ENCODE peak calls at places on chromosomes 4 and X, in nine cellular contexts. G, M, O, I, U, S, Z, T and W are unnamed samples.
A peak's percentile ranks its signal among the peaks of the same experiment; 100 is the strongest.

GRCh38 chrX:119502727-119503483 is 34.7 kb downstream of the SLC25A5 start:
- DNase-seq in I (peak; percentile 24), M (peak; percentile 78), G (peak; percentile 71), U (peak; percentile 65), T (no peak), S (no peak), O (no peak), Z (no peak), W (no peak)

GRCh38 chrX:40625294-40625693 is 2.1 kb downstream of the MPC1L start:
- DNase-seq in S (no peak), I (no peak), G (no peak), T (no peak), U (no peak), O (no peak), M (no peak), Z (no peak), W (no peak)

GRCh38 chrX:120125444-120125843 is 9.7 kb upstream of the RHOXF1 start:
- DNase-seq in I (no peak), G (no peak), O (no peak), U (no peak), T (peak; percentile 52), Z (no peak), S (no peak), M (no peak), W (no peak)

GRCh38 chrX:133985164-133986007 is at the start of gene GPC3:
- DNase-seq in T (peak; percentile 27), O (peak; percentile 87), U (peak; percentile 73), S (no peak), Z (peak; percentile 86), M (peak; percentile 8), I (peak; percentile 72), G (peak; percentile 59), W (no peak)

GRCh38 chr4:125827338-125828074 is 512.8 kb downstream of the FAT4 start:
- DNase-seq in G (no peak), U (no peak), S (no peak), O (no peak), Z (no peak), M (no peak), T (no peak), I (no peak), W (no peak)

GRCh38 chr4:135966936-135967335 is 1565.4 kb downstream of the PCDH18 start:
- DNase-seq in U (no peak), S (no peak), G (no peak), O (no peak), T (no peak), M (no peak), Z (no peak), I (no peak), W (no peak)

GRCh38 chr4:2648159-2648814 is 107.8 kb downstream of the TNIP2 start:
- DNase-seq in M (no peak), T (no peak), I (peak; percentile 45), O (no peak), U (no peak), S (no peak), Z (no peak), G (peak; percentile 27), W (no peak)

GRCh38 chrX:103552236-103552635 is 32.9 kb upstream of the RAB40A start:
- DNase-seq in S (no peak), Z (no peak), T (no peak), M (no peak), I (no peak), U (peak; percentile 40), G (no peak), O (no peak), W (no peak)

GRCh38 chr4:120062663-120063195 is 3.9 kb downstream of the MAD2L1 start:
- DNase-seq in M (no peak), O (no peak), G (no peak), Z (no peak), S (no peak), I (no peak), U (no peak), T (no peak), W (no peak)

GRCh38 chrX:53004038-53004437 is 44.6 kb upstream of the GPR173 start:
- DNase-seq in U (no peak), T (no peak), Z (no peak), G (no peak), I (no peak), O (no peak), S (no peak), M (no peak), W (no peak)

GRCh38 chrX:48467331-48467761 is 2.7 kb downstream of the SLC38A5 start:
- DNase-seq in G (no peak), Z (no peak), M (no peak), S (no peak), T (peak; percentile 48), U (no peak), I (no peak), O (no peak), W (no peak)

GRCh38 chr4:3257691-3258482 is 8.9 kb downstream of the MSANTD1 start:
- DNase-seq in T (no peak), M (no peak), I (peak; percentile 40), U (no peak), S (peak; percentile 4), G (no peak), Z (no peak), O (peak; percentile 50), W (no peak)

GRCh38 chr4:82601242-82602015 is 39.6 kb upstream of the TMEM150C start:
- DNase-seq in G (no peak), U (no peak), O (no peak), S (no peak), M (no peak), Z (no peak), T (no peak), I (no peak), W (no peak)

GRCh38 chrX:24369816-24370215 is 9.4 kb downstream of the SUPT20HL1 start:
- DNase-seq in T (no peak), Z (no peak), U (no peak), O (no peak), I (no peak), M (no peak), G (no peak), S (no peak), W (no peak)

GRCh38 chrX:24375732-24376131 is 15.3 kb downstream of the SUPT20HL1 start:
- DNase-seq in S (no peak), Z (no peak), G (no peak), T (no peak), U (no peak), O (no peak), M (no peak), I (no peak), W (no peak)

GRCh38 chrX:24372021-24372763 is 11.8 kb downstream of the SUPT20HL1 start:
- DNase-seq in T (no peak), U (no peak), O (no peak), Z (no peak), S (no peak), G (no peak), I (no peak), M (no peak), W (no peak)

GRCh38 chrX:24376403-24376802 is 16.0 kb downstream of the SUPT20HL1 start:
- DNase-seq in T (no peak), S (no peak), O (no peak), M (no peak), Z (no peak), I (no peak), U (no peak), G (no peak), W (no peak)

DNA sequence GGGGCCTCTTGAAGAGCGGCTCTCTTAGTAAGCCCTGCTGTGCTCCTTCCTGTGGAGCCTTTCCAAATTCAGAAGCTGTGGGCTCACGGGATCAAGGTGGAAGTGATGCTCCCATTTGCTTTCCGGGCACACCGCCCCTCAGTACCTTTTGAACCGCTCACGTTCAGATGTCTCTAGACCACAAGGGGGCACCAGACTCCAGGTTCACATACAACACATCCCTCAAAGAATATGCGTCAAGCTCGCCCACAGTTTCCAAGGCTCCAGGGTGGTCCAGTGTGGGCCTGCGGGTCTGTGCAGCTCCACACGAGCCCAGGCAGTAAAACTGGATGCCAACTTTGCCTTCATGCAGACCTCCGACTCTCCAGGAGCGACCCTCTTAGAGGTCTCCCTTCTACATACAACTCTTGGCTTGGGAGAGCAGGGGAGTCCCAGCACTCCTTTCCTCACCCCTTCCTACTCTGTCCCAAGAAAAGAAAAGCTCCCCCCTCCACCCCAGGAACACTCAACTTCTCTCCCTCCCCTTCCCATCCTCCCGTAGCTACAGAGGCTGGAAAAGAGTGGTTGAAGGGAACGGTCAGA is 11.0 kb downstream of the SUPT20HL1 start:
- DNase-seq in S (peak; percentile 23), Z (peak; percentile 69), O (no peak), U (peak; percentile 35), I (peak; percentile 81), T (peak; percentile 55), G (no peak), M (peak; percentile 37), W (no peak)
- TF ChIP-seq EP300 in S (no peak), Z (no peak), O (no peak), U (no peak), I (no peak), T (no peak), G (no peak), M (no peak), W (no peak)

GRCh38 chr4:152159773-152160172 is 376.1 kb downstream of the FBXW7 start:
- DNase-seq in Z (no peak), G (no peak), T (no peak), U (no peak), M (no peak), O (no peak), I (no peak), S (no peak), W (no peak)
- TF ChIP-seq EP300 in Z (no peak), G (no peak), T (no peak), U (no peak), M (no peak), O (no peak), I (no peak), S (no peak), W (no peak)

GRCh38 chrX:23727206-23727605 is 15.9 kb downstream of the ACOT9 start:
- DNase-seq in G (no peak), T (no peak), Z (no peak), U (no peak), S (no peak), I (no peak), O (no peak), M (no peak), W (no peak)

GRCh38 chrX:23729214-23729613 is 13.9 kb downstream of the ACOT9 start:
- DNase-seq in U (no peak), S (no peak), T (no peak), Z (no peak), G (no peak), I (no peak), O (no peak), M (no peak), W (no peak)

GRCh38 chrX:23736030-23736429 is 7.0 kb downstream of the ACOT9 start:
- DNase-seq in G (no peak), U (no peak), S (no peak), O (no peak), M (no peak), Z (no peak), T (no peak), I (no peak), W (no peak)

GRCh38 chrX:23737413-23737812 is 5.7 kb downstream of the ACOT9 start:
- DNase-seq in M (no peak), U (no peak), O (no peak), G (no peak), I (no peak), Z (no peak), T (no peak), S (no peak), W (no peak)

GRCh38 chrX:23732704-23733103 is 10.4 kb downstream of the ACOT9 start:
- DNase-seq in T (no peak), M (no peak), G (no peak), Z (no peak), O (no peak), I (no peak), S (no peak), U (no peak), W (no peak)
- TF ChIP-seq EP300 in T (no peak), M (no peak), G (no peak), Z (no peak), O (peak; percentile 82), I (no peak), S (no peak), U (no peak), W (no peak)

GRCh38 chr4:20418865-20419451 is 167.3 kb downstream of the SLIT2 start:
- DNase-seq in Z (peak; percentile 27), U (peak; percentile 36), O (no peak), T (no peak), G (no peak), M (peak; percentile 6), S (no peak), I (no peak), W (no peak)
- TF ChIP-seq EP300 in Z (no peak), U (no peak), O (no peak), T (no peak), G (no peak), M (no peak), S (no peak), I (no peak), W (no peak)